ENCODE peak calls at places on chromosomes 1 and 21, in four cellular contexts. D is sciatic nerve; G is LoVo; N is effector CD4-positive, alpha-beta T cell. I is an unnamed sample.

GRCh38 chr1:91651671-91652071 is 151.0 kb downstream of the CDC7 start:
- DNase-seq in D (peak; percentile 80), G (peak; percentile 19), N (no peak), I (peak; percentile 76)

GRCh38 chr1:168271636-168272035 is 9.0 kb upstream of the TBX19 start:
- DNase-seq in D (no peak), N (no peak), G (peak; percentile 8), I (no peak)

GRCh38 chr1:162070094-162070748 is 730 bp downstream of the NOS1AP start:
- DNase-seq in N (no peak), G (no peak), D (no peak), I (peak; percentile 66)

GRCh38 chr1:45009956-45010854 is 919 bp downstream of the HECTD3 start:
- DNase-seq in N (no peak), D (no peak), G (peak; percentile 53), I (no peak)

GRCh38 chr21:45364464-45365185 is 40.3 kb upstream of the COL18A1 start:
- DNase-seq in N (no peak), G (no peak), D (peak; percentile 81), I (peak; percentile 89)

GRCh38 chr1:238950786-238951185 is 435.6 kb upstream of the CHRM3 start:
- DNase-seq in G (no peak), D (no peak), N (no peak), I (no peak)

GRCh38 chr1:17010601-17011438 is 908 bp downstream of the ATP13A2 start:
- DNase-seq in G (no peak), N (no peak), D (no peak), I (no peak)

GRCh38 chr1:97252076-97252475 is 530.5 kb downstream of the PTBP2 start:
- DNase-seq in G (no peak), D (no peak), N (no peak), I (no peak)

GRCh38 chr1:188958461-188959115 is 1519.1 kb downstream of the BRINP3 start:
- DNase-seq in N (no peak), G (no peak), D (no peak), I (no peak)

GRCh38 chr1:228438266-228438665 is 21.6 kb upstream of the TRIM17 start:
- DNase-seq in D (no peak), N (no peak), G (no peak), I (no peak)

GRCh38 chr1:154453155-154453554 is 48.0 kb downstream of the IL6R start:
- DNase-seq in D (no peak), G (no peak), N (no peak), I (no peak)

GRCh38 chr1:222009105-222009730 is 267.3 kb upstream of the DUSP10 start:
- DNase-seq in N (no peak), D (no peak), G (peak; percentile 36), I (no peak)

GRCh38 chr1:86765674-86766073 is 61.3 kb downstream of the SH3GLB1 start:
- DNase-seq in D (no peak), N (no peak), G (no peak), I (no peak)

GRCh38 chr1:174877208-174877673 is 122.5 kb upstream of the CACYBP start:
- DNase-seq in G (peak; percentile 19), D (no peak), N (no peak), I (no peak)

GRCh38 chr1:226687476-226687875 is 51.6 kb downstream of the ITPKB start:
- DNase-seq in D (no peak), G (no peak), N (peak; percentile 41), I (peak; percentile 69)

GRCh38 chr1:56303805-56304204 is 275.6 kb downstream of the PLPP3 start:
- DNase-seq in G (no peak), D (no peak), N (no peak), I (no peak)

GRCh38 chr1:207963429-207964194 is 52.7 kb upstream of the CD34 start:
- DNase-seq in G (peak; percentile 88), N (peak; percentile 77), D (peak; percentile 95), I (peak; percentile 94)

GRCh38 chr1:89873757-89874156 is 52.9 kb downstream of the LRRC8D start:
- DNase-seq in D (no peak), N (no peak), G (no peak), I (no peak)

GRCh38 chr21:32940079-32941014 is 85.4 kb upstream of the OLIG2 start:
- DNase-seq in D (no peak), N (peak; percentile 26), G (peak; percentile 67), I (no peak)

GRCh38 chr1:184002071-184002470 is 35.5 kb downstream of the COLGALT2 start:
- DNase-seq in D (no peak), G (peak; percentile 60), N (no peak), I (no peak)

I was measured in sigmoid colon.